ENCODE peak calls at places on chromosomes 5 and 9, in nine cellular contexts. H is right cardiac atrium, B is mucosa of gallbladder, U is T-helper 2 cell, T is NCI-H1105 treated with DMSO at 0.1 percent for 48 hours, Z is stromal cell of bone marrow, Y is HT1080, W is transverse colon, J is NCI-H345. K is an unnamed sample.

GRCh38 chr9:22210262-22210661 is 201.2 kb upstream of the CDKN2B start:
- DNase-seq in H (no peak), B (no peak), U (no peak), T (no peak), Z (no peak), Y (no peak), W (no peak), J (no peak), K (no peak)

GRCh38 chr5:68329554-68329953 is 114.0 kb downstream of the PIK3R1 start:
- DNase-seq in H (no peak), B (no peak), U (no peak), T (no peak), Z (no peak), Y (no peak), W (no peak), J (no peak), K (no peak)

GRCh38 chr5:154654484-154655375 is 100.4 kb upstream of the LARP1 start:
- DNase-seq in H (no peak), B (no peak), U (no peak), T (no peak), Z (no peak), Y (peak), W (no peak), J (no peak), K (no peak)

GRCh38 chr5:137605377-137605776 is 106.3 kb upstream of the SPOCK1 start:
- DNase-seq in H (no peak), B (no peak), U (no peak), T (no peak), Z (no peak), Y (no peak), W (no peak), J (peak), K (no peak)

GRCh38 chr9:76136986-76137385 is 246.5 kb downstream of the PCSK5 start:
- DNase-seq in H (no peak), B (no peak), U (no peak), T (no peak), Z (peak), Y (peak), W (no peak), J (no peak), K (no peak)

GRCh38 chr9:137460363-137461315 is 1.5 kb upstream of the NSMF start:
- DNase-seq in H (peak), B (no peak), U (no peak), T (no peak), Z (no peak), Y (no peak), W (no peak), J (no peak), K (no peak)

GRCh38 chr5:125295405-125295872 is 549.0 kb upstream of the ZNF608 start:
- DNase-seq in H (no peak), B (no peak), U (no peak), T (no peak), Z (no peak), Y (peak), W (no peak), J (no peak), K (no peak)

GRCh38 chr9:81976351-81976750 is 12.2 kb upstream of the SPATA31D1 start:
- DNase-seq in H (no peak), B (no peak), U (no peak), T (no peak), Z (no peak), Y (no peak), W (no peak), J (no peak), K (no peak)

GRCh38 chr9:137502008-137502913 is 43.1 kb upstream of the NSMF start:
- DNase-seq in H (no peak), B (no peak), U (no peak), T (no peak), Z (no peak), Y (no peak), W (no peak), J (peak), K (no peak)

GRCh38 chr5:157961828-157962390 is 103.0 kb upstream of the CLINT1 start:
- DNase-seq in H (no peak), B (no peak), U (no peak), T (peak), Z (no peak), Y (no peak), W (no peak), J (peak), K (no peak)

GRCh38 chr9:18675973-18676372 is 202.0 kb downstream of the ADAMTSL1 start:
- DNase-seq in H (no peak), B (no peak), U (no peak), T (peak), Z (no peak), Y (no peak), W (no peak), J (no peak), K (no peak)

GRCh38 chr9:125646222-125647100 is 60.5 kb downstream of the MAPKAP1 start:
- DNase-seq in H (no peak), B (no peak), U (no peak), T (no peak), Z (no peak), Y (peak), W (no peak), J (no peak), K (no peak)

GRCh38 chr5:57072218-57072892 is 101.5 kb upstream of the GPBP1 start:
- DNase-seq in H (no peak), B (no peak), U (no peak), T (no peak), Z (no peak), Y (no peak), W (no peak), J (no peak), K (no peak)

GRCh38 chr5:27318701-27319100 is 280.3 kb upstream of the CDH9 start:
- DNase-seq in H (no peak), B (no peak), U (no peak), T (no peak), Z (no peak), Y (no peak), W (no peak), J (no peak), K (no peak)

GRCh38 chr9:100515578-100516494 is 42.9 kb downstream of the TMEFF1 start:
- DNase-seq in H (no peak), B (no peak), U (no peak), T (no peak), Z (no peak), Y (no peak), W (no peak), J (no peak), K (no peak)

GRCh38 chr5:14109041-14109747 is 33.9 kb upstream of the TRIO start:
- DNase-seq in H (no peak), B (no peak), U (no peak), T (no peak), Z (peak), Y (peak), W (peak), J (no peak), K (no peak)